ENCODE peak calls at places on chromosomes 1 and 21, in five cellular contexts. One of them, this sample, is unnamed.

GRCh38 chr1:48608882-48609281 is 136.9 kb upstream of the SPATA6 start:
- DNase-seq in stomach: no peak
- DNase-seq in HepG2: no peak
- DNase-seq in transverse colon: no peak
- DNase-seq in GM23338: no peak
- DNase-seq in this sample: no peak

GRCh38 chr1:921011-921837 is 2.5 kb upstream of the SAMD11 start:
- DNase-seq in stomach: peak
- DNase-seq in HepG2: peak
- DNase-seq in transverse colon: peak
- DNase-seq in GM23338: peak
- DNase-seq in this sample: no peak

GRCh38 chr1:236204043-236204442 is 61.7 kb downstream of the GPR137B start:
- DNase-seq in stomach: no peak
- DNase-seq in HepG2: no peak
- DNase-seq in transverse colon: no peak
- DNase-seq in GM23338: no peak
- DNase-seq in this sample: no peak

GRCh38 chr1:117928881-117929339 is 511 bp downstream of the GDAP2 start:
- DNase-seq in stomach: peak
- DNase-seq in HepG2: peak
- DNase-seq in transverse colon: peak
- DNase-seq in GM23338: peak
- DNase-seq in this sample: peak

GRCh38 chr1:96559707-96560588 is 161.6 kb upstream of the PTBP2 start:
- DNase-seq in stomach: no peak
- DNase-seq in HepG2: no peak
- DNase-seq in transverse colon: no peak
- DNase-seq in GM23338: peak
- DNase-seq in this sample: peak

GRCh38 chr1:206706298-206706791 is 21.6 kb downstream of the MAPKAPK2 start:
- DNase-seq in stomach: no peak
- DNase-seq in HepG2: no peak
- DNase-seq in transverse colon: no peak
- DNase-seq in GM23338: peak
- DNase-seq in this sample: peak

GRCh38 chr1:23354260-23354659 is 10.2 kb upstream of the HNRNPR start:
- DNase-seq in stomach: no peak
- DNase-seq in HepG2: peak
- DNase-seq in transverse colon: no peak
- DNase-seq in GM23338: peak
- DNase-seq in this sample: no peak

GRCh38 chr1:15258828-15259588 is 12.0 kb downstream of the FHAD1 start:
- DNase-seq in stomach: no peak
- DNase-seq in HepG2: no peak
- DNase-seq in transverse colon: no peak
- DNase-seq in GM23338: no peak
- DNase-seq in this sample: no peak

GRCh38 chr21:44263221-44263671 is 1.5 kb upstream of the DNMT3L start:
- DNase-seq in stomach: no peak
- DNase-seq in HepG2: no peak
- DNase-seq in transverse colon: no peak
- DNase-seq in GM23338: peak
- DNase-seq in this sample: no peak

GRCh38 chr1:82775402-82776000 is 974.8 kb downstream of the ADGRL2 start:
- DNase-seq in stomach: no peak
- DNase-seq in HepG2: peak
- DNase-seq in transverse colon: peak
- DNase-seq in GM23338: peak
- DNase-seq in this sample: no peak

GRCh38 chr1:201767339-201767738 is 61.6 kb upstream of the IPO9 start:
- DNase-seq in stomach: no peak
- DNase-seq in HepG2: no peak
- DNase-seq in transverse colon: no peak
- DNase-seq in GM23338: no peak
- DNase-seq in this sample: no peak

GRCh38 chr1:58465825-58466617 is 80.5 kb downstream of the OMA1 start:
- DNase-seq in stomach: no peak
- DNase-seq in HepG2: no peak
- DNase-seq in transverse colon: no peak
- DNase-seq in GM23338: peak
- DNase-seq in this sample: no peak

GRCh38 chr1:76040327-76040868 is 34.1 kb upstream of the ST6GALNAC3 start:
- DNase-seq in stomach: peak
- DNase-seq in HepG2: peak
- DNase-seq in transverse colon: peak
- DNase-seq in GM23338: peak
- DNase-seq in this sample: no peak

GRCh38 chr1:183498342-183498991 is 26.2 kb downstream of the SMG7 start:
- DNase-seq in stomach: no peak
- DNase-seq in HepG2: no peak
- DNase-seq in transverse colon: no peak
- DNase-seq in GM23338: no peak
- DNase-seq in this sample: no peak

GRCh38 chr1:183497218-183497617 is 24.9 kb downstream of the SMG7 start:
- DNase-seq in stomach: no peak
- DNase-seq in HepG2: no peak
- DNase-seq in transverse colon: no peak
- DNase-seq in GM23338: no peak
- DNase-seq in this sample: no peak

GRCh38 chr1:183490932-183491331 is 18.6 kb downstream of the SMG7 start:
- DNase-seq in stomach: no peak
- DNase-seq in HepG2: no peak
- DNase-seq in transverse colon: no peak
- DNase-seq in GM23338: no peak
- DNase-seq in this sample: no peak

GRCh38 chr1:183495420-183495819 is 23.1 kb downstream of the SMG7 start:
- DNase-seq in stomach: no peak
- DNase-seq in HepG2: no peak
- DNase-seq in transverse colon: no peak
- DNase-seq in GM23338: no peak
- DNase-seq in this sample: no peak

DNA sequence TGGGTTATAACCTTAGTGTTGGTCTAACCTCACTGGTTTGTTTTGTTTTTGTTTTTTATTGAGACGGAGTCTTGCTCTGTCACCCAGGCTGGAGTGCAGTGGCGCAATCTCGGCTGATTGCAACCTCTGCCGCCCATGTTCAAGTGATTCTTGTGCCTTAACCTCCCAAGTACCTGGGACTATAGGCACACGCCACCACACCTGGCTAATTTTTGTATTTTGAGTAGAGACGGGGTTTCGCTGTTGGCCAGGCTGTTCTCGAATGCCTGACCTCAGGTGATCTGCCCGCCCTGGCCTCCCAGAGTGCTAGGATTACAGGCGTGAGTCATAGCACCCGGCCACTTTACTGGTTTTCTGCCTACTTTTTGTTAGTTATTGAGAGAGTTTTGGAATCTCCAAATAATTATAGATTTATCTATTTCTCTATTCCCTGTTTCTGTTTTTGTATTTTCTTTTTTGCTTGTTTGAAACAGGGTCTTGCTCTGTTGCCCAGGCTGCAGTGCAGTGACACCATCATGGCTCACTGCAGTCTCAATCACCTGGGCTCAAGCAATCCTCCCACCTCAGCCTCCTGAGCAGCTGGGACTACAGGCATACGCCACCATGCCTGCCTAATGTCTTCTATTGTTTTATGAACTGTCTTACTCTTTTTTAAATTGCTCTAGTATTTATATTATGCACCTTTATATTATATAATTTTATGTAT is 21.4 kb downstream of the SMG7 start:
- DNase-seq in stomach: no peak
- DNase-seq in HepG2: no peak
- DNase-seq in transverse colon: no peak
- DNase-seq in GM23338: no peak
- DNase-seq in this sample: no peak
- TF ChIP-seq POLR2AphosphoS5 in stomach: no peak
- TF ChIP-seq POLR2AphosphoS5 in HepG2: no peak
- TF ChIP-seq POLR2AphosphoS5 in transverse colon: no peak
- TF ChIP-seq POLR2AphosphoS5 in GM23338: no peak
- TF ChIP-seq POLR2AphosphoS5 in this sample: no peak

GRCh38 chr1:19596719-19597462 is 47.2 kb upstream of the NBL1 start:
- DNase-seq in stomach: peak
- DNase-seq in HepG2: peak
- DNase-seq in transverse colon: peak
- DNase-seq in GM23338: peak
- DNase-seq in this sample: peak
- TF ChIP-seq POLR2AphosphoS5 in stomach: peak
- TF ChIP-seq POLR2AphosphoS5 in HepG2: peak
- TF ChIP-seq POLR2AphosphoS5 in transverse colon: peak
- TF ChIP-seq POLR2AphosphoS5 in GM23338: peak
- TF ChIP-seq POLR2AphosphoS5 in this sample: peak

DNA sequence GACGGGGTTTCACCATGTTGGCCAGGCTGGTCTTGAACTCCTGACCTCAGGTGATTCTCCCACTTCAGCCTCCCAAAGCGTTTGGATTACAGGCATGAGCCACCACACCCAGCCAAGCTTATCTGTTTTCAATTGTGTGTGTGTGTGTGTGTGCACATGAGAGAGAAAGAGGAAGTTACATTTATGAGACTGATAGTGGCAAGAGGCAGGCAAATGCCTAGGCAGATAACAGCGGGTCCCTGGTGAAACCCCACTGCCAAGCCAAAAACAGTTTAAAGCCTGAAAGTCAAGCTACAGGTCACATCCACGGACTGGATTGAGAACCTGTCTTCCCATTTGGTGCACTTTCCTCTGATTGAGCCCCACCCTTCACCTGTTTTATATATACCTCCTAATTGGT is 35.1 kb upstream of the IFNGR2 start:
- DNase-seq in stomach: no peak
- DNase-seq in HepG2: no peak
- DNase-seq in transverse colon: no peak
- DNase-seq in GM23338: no peak
- DNase-seq in this sample: no peak
- TF ChIP-seq POLR2AphosphoS5 in stomach: no peak
- TF ChIP-seq POLR2AphosphoS5 in HepG2: no peak
- TF ChIP-seq POLR2AphosphoS5 in transverse colon: no peak
- TF ChIP-seq POLR2AphosphoS5 in GM23338: no peak
- TF ChIP-seq POLR2AphosphoS5 in this sample: no peak

GRCh38 chr1:54997711-54997986 is 1.1 kb upstream of the BSND start:
- DNase-seq in stomach: no peak
- DNase-seq in HepG2: no peak
- DNase-seq in transverse colon: no peak
- DNase-seq in GM23338: peak
- DNase-seq in this sample: no peak
- TF ChIP-seq POLR2AphosphoS5 in stomach: no peak
- TF ChIP-seq POLR2AphosphoS5 in HepG2: no peak
- TF ChIP-seq POLR2AphosphoS5 in transverse colon: no peak
- TF ChIP-seq POLR2AphosphoS5 in GM23338: peak
- TF ChIP-seq POLR2AphosphoS5 in this sample: no peak

DNA sequence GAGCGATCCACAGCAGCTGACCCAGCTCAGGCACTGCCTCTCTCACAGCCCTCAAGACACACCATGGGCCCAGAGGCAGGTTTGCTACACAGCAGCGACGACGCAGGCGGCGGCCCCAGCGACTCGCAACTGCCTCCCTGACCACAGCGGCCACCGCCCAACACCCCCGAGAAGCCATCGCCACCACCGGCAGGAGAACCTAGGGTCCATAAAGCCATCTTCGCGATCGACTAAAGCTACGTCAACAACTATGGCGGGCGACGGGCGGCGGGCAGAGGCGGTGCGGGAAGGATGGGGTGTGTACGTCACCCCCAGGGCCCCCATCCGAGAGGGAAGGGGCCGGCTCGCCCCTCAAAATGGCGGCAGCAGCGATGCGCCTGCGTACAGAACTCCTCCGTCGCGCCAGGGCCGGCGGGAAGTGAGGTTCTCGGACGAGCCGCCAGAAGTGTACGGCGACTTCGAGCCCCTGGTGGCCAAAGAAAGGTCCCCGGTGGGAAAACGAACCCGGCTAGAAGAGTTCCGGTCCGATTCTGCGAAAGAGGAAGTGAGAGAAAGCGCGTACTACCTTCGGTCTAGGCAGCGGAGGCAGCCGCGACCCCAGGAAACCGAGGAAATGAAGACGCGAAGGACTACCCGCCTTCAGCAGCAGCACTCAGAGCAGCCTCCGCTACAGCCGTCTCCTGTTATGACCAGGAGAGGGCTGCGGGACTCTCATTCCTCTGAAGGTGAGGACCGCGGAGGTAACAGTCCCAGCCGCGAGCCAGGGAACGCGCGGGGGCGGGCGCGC is at the start of gene TOR1AIP1:
- DNase-seq in stomach: peak
- DNase-seq in HepG2: peak
- DNase-seq in transverse colon: peak
- DNase-seq in GM23338: peak
- DNase-seq in this sample: peak
- TF ChIP-seq POLR2AphosphoS5 in stomach: peak
- TF ChIP-seq POLR2AphosphoS5 in HepG2: peak
- TF ChIP-seq POLR2AphosphoS5 in transverse colon: peak
- TF ChIP-seq POLR2AphosphoS5 in GM23338: peak
- TF ChIP-seq POLR2AphosphoS5 in this sample: peak

GRCh38 chr1:67407498-67407897 is 22.7 kb downstream of the SERBP1 start:
- DNase-seq in stomach: no peak
- DNase-seq in HepG2: no peak
- DNase-seq in transverse colon: no peak
- DNase-seq in GM23338: no peak
- DNase-seq in this sample: no peak
- TF ChIP-seq POLR2AphosphoS5 in stomach: no peak
- TF ChIP-seq POLR2AphosphoS5 in HepG2: no peak
- TF ChIP-seq POLR2AphosphoS5 in transverse colon: no peak
- TF ChIP-seq POLR2AphosphoS5 in GM23338: no peak
- TF ChIP-seq POLR2AphosphoS5 in this sample: no peak

This sample was measured in HL-60.